ENCODE peak calls at places on chromosomes 6 and 20, in ten cellular contexts. J is brain microvascular endothelial cell; K is psoas muscle; R is neural crest cell; A is tibial artery; N is activated CD8-positive, alpha-beta T cell treated with anti-CD3 and anti-CD28 coated beads for 36 hours; U is spleen; W is PC-3; M is nephron progenitor cell; X is foreskin fibroblast. I is an unnamed sample.

GRCh38 chr6:159720708-159721107 is 6.6 kb upstream of the WTAP start:
- DNase-seq in J (no peak), R (no peak), M (no peak), K (no peak), A (no peak), W (peak; percentile 59), U (no peak), N (peak; percentile 60), X (peak; percentile 44), I (peak; percentile 52)

GRCh38 chr20:48142258-48142657 is 357.0 kb upstream of the SULF2 start:
- DNase-seq in J (no peak), X (no peak), N (no peak), K (no peak), A (no peak), M (no peak), U (no peak), W (no peak), R (no peak), I (no peak)

GRCh38 chr6:16639689-16640480 is 121.4 kb downstream of the ATXN1 start:
- DNase-seq in R (no peak), W (peak; percentile 92), A (no peak), N (no peak), U (no peak), M (no peak), K (no peak), X (peak; percentile 84), J (peak; percentile 78), I (no peak)

GRCh38 chr6:44054635-44055559 is 72.4 kb downstream of the MRPL14 start:
- DNase-seq in U (peak; percentile 52), M (no peak), K (no peak), A (no peak), J (no peak), N (no peak), R (no peak), W (no peak), X (peak; percentile 97), I (no peak)

GRCh38 chr6:135535989-135536414 is 38.5 kb upstream of the AHI1 start:
- DNase-seq in X (peak; percentile 92), K (no peak), W (peak; percentile 78), U (no peak), M (peak; percentile 12), N (peak; percentile 18), R (peak; percentile 12), J (peak; percentile 76), A (no peak), I (peak; percentile 24)

GRCh38 chr6:128826606-128827005 is 56.3 kb upstream of the LAMA2 start:
- DNase-seq in R (no peak), N (no peak), W (no peak), K (no peak), M (no peak), A (no peak), U (no peak), J (no peak), X (no peak), I (no peak)

GRCh38 chr6:113529879-113530278 is 327.3 kb upstream of the MARCKS start:
- DNase-seq in J (no peak), U (no peak), W (no peak), X (no peak), K (no peak), N (no peak), A (no peak), M (no peak), R (no peak), I (no peak)

GRCh38 chr20:35627121-35627520 is 11.5 kb downstream of the SPAG4 start:
- DNase-seq in N (no peak), R (no peak), X (no peak), U (no peak), K (no peak), M (no peak), A (no peak), J (no peak), W (no peak), I (no peak)

GRCh38 chr6:12608016-12608860 is 108.3 kb upstream of the PHACTR1 start:
- DNase-seq in W (peak; percentile 53), R (no peak), A (no peak), M (no peak), N (no peak), X (peak; percentile 49), J (no peak), K (no peak), U (no peak), I (peak; percentile 54)

GRCh38 chr20:8309638-8310037 is 177.6 kb downstream of the PLCB1 start:
- DNase-seq in K (no peak), J (peak; percentile 41), X (no peak), A (no peak), M (no peak), N (no peak), W (no peak), R (no peak), U (no peak), I (no peak)

GRCh38 chr6:18551228-18551627 is 164.1 kb downstream of the RNF144B start:
- DNase-seq in R (no peak), U (no peak), K (no peak), M (no peak), J (peak; percentile 86), N (no peak), A (no peak), X (peak; percentile 88), W (peak; percentile 33), I (no peak)

GRCh38 chr6:32839356-32839755 is 817 bp upstream of the TAP2 start:
- DNase-seq in R (no peak), W (no peak), X (no peak), K (no peak), N (no peak), A (no peak), M (no peak), J (no peak), U (no peak), I (no peak)

GRCh38 chr6:131250121-131250520 is 114.9 kb downstream of the AKAP7 start:
- DNase-seq in A (peak; percentile 64), W (peak; percentile 45), K (peak; percentile 24), N (peak; percentile 24), U (peak; percentile 84), X (peak; percentile 73), R (peak; percentile 16), J (peak; percentile 40), M (peak; percentile 47), I (no peak)

GRCh38 chr6:27897580-27898206 is 14.5 kb downstream of the OR2B2 start:
- DNase-seq in A (no peak), N (no peak), M (no peak), J (no peak), R (no peak), W (no peak), U (no peak), K (no peak), X (no peak), I (no peak)

GRCh38 chr6:32081168-32081624 is 27.9 kb downstream of the TNXB start:
- DNase-seq in J (peak; percentile 83), R (peak; percentile 33), X (peak; percentile 83), N (no peak), U (no peak), W (peak; percentile 74), M (no peak), K (peak; percentile 85), A (peak; percentile 81), I (no peak)

GRCh38 chr6:69825904-69826303 is 29.1 kb upstream of the LMBRD1 start:
- DNase-seq in U (no peak), N (no peak), A (no peak), K (no peak), R (no peak), J (peak; percentile 30), M (no peak), W (no peak), X (peak; percentile 43), I (no peak)

GRCh38 chr6:32050562-32050961 is 12.3 kb downstream of the CYP21A2 start:
- DNase-seq in R (no peak), U (no peak), W (no peak), N (no peak), A (no peak), J (no peak), K (no peak), X (no peak), M (no peak), I (no peak)

GRCh38 chr6:157436200-157436943 is 55.4 kb downstream of the ZDHHC14 start:
- DNase-seq in X (peak; percentile 23), J (no peak), N (no peak), R (no peak), W (no peak), M (no peak), K (no peak), A (no peak), U (no peak), I (no peak)
- TF ChIP-seq CTCF in X (no peak), J (no peak), N (no peak), R (no peak), W (no peak), M (no peak), K (no peak), A (no peak), U (no peak), I (no peak)

GRCh38 chr6:148273962-148274752 is 68.5 kb upstream of the SASH1 start:
- DNase-seq in K (no peak), N (no peak), J (no peak), X (peak; percentile 51), R (no peak), W (no peak), M (no peak), A (no peak), U (no peak), I (no peak)
- TF ChIP-seq CTCF in K (no peak), N (no peak), J (peak; percentile 32), X (no peak), R (no peak), W (no peak), M (no peak), A (no peak), U (no peak), I (no peak)

GRCh38 chr6:110183292-110183691 is 3.1 kb downstream of the CDC40 start:
- DNase-seq in J (no peak), U (no peak), X (no peak), W (no peak), M (no peak), R (no peak), K (no peak), N (no peak), A (no peak), I (no peak)

GRCh38 chr6:110180228-110181008 is at the start of gene CDC40:
- DNase-seq in M (peak; percentile 67), R (peak; percentile 38), J (no peak), X (no peak), W (no peak), K (peak; percentile 61), U (peak; percentile 93), A (peak; percentile 44), N (peak; percentile 65), I (peak; percentile 61)

GRCh38 chr6:110181131-110182027 is 1.2 kb downstream of the CDC40 start:
- DNase-seq in A (no peak), X (peak; percentile 34), J (no peak), U (no peak), N (peak; percentile 25), R (no peak), M (no peak), W (no peak), K (no peak), I (peak; percentile 35)

GRCh38 chr6:110179406-110180227 is at the start of gene WASF1:
- DNase-seq in A (peak; percentile 95), W (peak; percentile 96), R (peak; percentile 94), U (peak; percentile 96), M (peak; percentile 95), J (peak; percentile 99), N (peak; percentile 95), X (peak; percentile 99), K (peak; percentile 94), I (peak; percentile 89)

GRCh38 chr6:110178626-110179405 is 654 bp downstream of the WASF1 start:
- DNase-seq in K (peak; percentile 34), W (peak; percentile 50), N (peak; percentile 77), X (peak; percentile 74), R (peak; percentile 32), J (peak; percentile 49), U (peak; percentile 93), M (peak; percentile 42), A (peak; percentile 40), I (peak; percentile 54)
- TF ChIP-seq CTCF in K (peak; percentile 45), W (peak; percentile 66), N (no peak), X (peak; percentile 71), R (peak; percentile 60), J (peak; percentile 81), U (no peak), M (peak; percentile 17), A (peak; percentile 59), I (peak; percentile 64)

GRCh38 chr20:24781061-24781980 is 167.7 kb upstream of the CST7 start:
- DNase-seq in K (no peak), A (no peak), W (peak; percentile 68), R (no peak), M (peak; percentile 23), N (peak; percentile 49), X (peak; percentile 71), J (no peak), U (peak; percentile 47), I (no peak)
- TF ChIP-seq CTCF in K (peak; percentile 15), A (peak; percentile 47), W (peak; percentile 89), R (peak; percentile 56), M (no peak), N (no peak), X (peak; percentile 86), J (peak; percentile 84), U (no peak), I (peak; percentile 25)

I was measured in GM13976.